ENCODE peak calls at places on chromosomes 13 and 19, in seven cellular contexts. K, I, O, T, S, V and Y are unnamed samples.

GRCh38 chr13:63285426-63285825 is 1869.8 kb upstream of the PCDH20 start:
- DNase-seq in K (no peak), V (no peak), S (no peak), I (no peak), O (no peak), T (no peak), Y (no peak)

GRCh38 chr19:28454083-28454482 is 758.9 kb downstream of the UQCRFS1 start:
- DNase-seq in V (no peak), K (no peak), S (no peak), I (no peak), O (no peak), T (no peak), Y (no peak)

GRCh38 chr13:43267916-43268315 is 244.5 kb downstream of the DNAJC15 start:
- DNase-seq in T (no peak), S (peak; percentile 13), K (no peak), O (no peak), V (no peak), I (no peak), Y (no peak)

GRCh38 chr13:92769064-92769463 is 457.5 kb upstream of the GPC6 start:
- DNase-seq in K (no peak), O (no peak), S (no peak), T (no peak), I (no peak), V (no peak), Y (no peak)

GRCh38 chr13:51396352-51396751 is 56.5 kb downstream of the INTS6 start:
- DNase-seq in S (peak; percentile 30), K (no peak), I (no peak), V (no peak), T (no peak), O (no peak), Y (no peak)

GRCh38 chr19:7125221-7125620 is 55.7 kb downstream of the ZNF557 start:
- DNase-seq in K (no peak), O (no peak), V (no peak), T (no peak), S (no peak), I (no peak), Y (no peak)

GRCh38 chr19:5076440-5077208 is 107.7 kb downstream of the KDM4B start:
- DNase-seq in T (peak; percentile 51), S (no peak), K (no peak), O (no peak), I (no peak), V (no peak), Y (no peak)

GRCh38 chr19:46924874-46925547 is 64.2 kb downstream of the ARHGAP35 start:
- DNase-seq in I (no peak), V (no peak), O (no peak), T (no peak), S (peak; percentile 49), K (no peak), Y (no peak)

GRCh38 chr19:2578911-2579677 is 103.2 kb downstream of the GADD45B start:
- DNase-seq in T (peak; percentile 89), S (peak; percentile 80), O (peak; percentile 89), K (peak; percentile 82), I (peak; percentile 50), V (peak; percentile 42), Y (no peak)

GRCh38 chr19:56119585-56119978 is 1.5 kb downstream of the ZNF787 start:
- DNase-seq in K (no peak), T (no peak), S (no peak), O (no peak), V (no peak), I (no peak), Y (no peak)